ENCODE peak calls at places on chromosomes 16 and 17, in four cellular contexts. F is H54; V is lower leg skin; W is CD4-positive, alpha-beta T cell. E is an unnamed sample.

GRCh38 chr16:68297908-68298307 is 12.8 kb downstream of the SLC7A6OS start:
- DNase-seq in F (no peak), W (no peak), V (no peak), E (no peak)

GRCh38 chr17:60392845-60393702 is 1.1 kb upstream of the USP32 start:
- DNase-seq in F (peak; percentile 36), V (no peak), W (no peak), E (peak; percentile 44)

GRCh38 chr17:66715745-66716156 is 119.2 kb upstream of the CACNG5 start:
- DNase-seq in V (peak; percentile 3), F (peak; percentile 80), W (no peak), E (peak; percentile 64)

GRCh38 chr16:582614-583331 is 7.1 kb upstream of the RAB40C start:
- DNase-seq in W (no peak), F (no peak), V (no peak), E (no peak)

GRCh38 chr17:18186271-18186982 is 2.8 kb downstream of the ALKBH5 start:
- DNase-seq in W (no peak), V (no peak), F (no peak), E (no peak)

GRCh38 chr17:7497228-7497627 is 13.1 kb downstream of the POLR2A start:
- DNase-seq in W (no peak), F (no peak), V (no peak), E (no peak)

GRCh38 chr16:46801428-46802049 is 29.4 kb downstream of the C16orf87 start:
- DNase-seq in F (no peak), V (no peak), W (no peak), E (no peak)

GRCh38 chr17:48375356-48375755 is 54.7 kb downstream of the SKAP1 start:
- DNase-seq in V (no peak), F (no peak), W (no peak), E (no peak)

GRCh38 chr16:89307421-89307805 is 89.9 kb downstream of the ZNF778 start:
- DNase-seq in W (no peak), F (no peak), V (no peak), E (no peak)

GRCh38 chr16:51994597-51994996 is 552.3 kb downstream of the TOX3 start:
- DNase-seq in V (no peak), W (no peak), F (no peak), E (no peak)

GRCh38 chr17:5468075-5468473 is 708 bp downstream of the DHX33 start:
- DNase-seq in F (no peak), V (no peak), W (no peak), E (peak; percentile 26)

GRCh38 chr16:21611178-21611545 is 11.8 kb downstream of the METTL9 start:
- DNase-seq in W (no peak), V (no peak), F (no peak), E (no peak)

GRCh38 chr16:85586360-85587145 is 26.6 kb upstream of the GSE1 start:
- DNase-seq in F (no peak), V (no peak), W (no peak), E (no peak)

GRCh38 chr16:13919683-13920509 is at the start of gene ERCC4:
- DNase-seq in F (peak; percentile 85), V (peak; percentile 100), W (peak; percentile 99), E (peak; percentile 97)

GRCh38 chr16:67537636-67538591 is 9.3 kb downstream of the RIPOR1 start:
- DNase-seq in W (peak; percentile 74), V (peak; percentile 94), F (no peak), E (peak; percentile 93)

GRCh38 chr17:75551276-75551675 is 25.8 kb downstream of the LLGL2 start:
- DNase-seq in F (no peak), W (no peak), V (no peak), E (no peak)

GRCh38 chr17:77042688-77043330 is 98.0 kb upstream of the SEC14L1 start:
- DNase-seq in F (no peak), V (no peak), W (no peak), E (no peak)

GRCh38 chr17:44927696-44928095 is 12.4 kb upstream of the GFAP start:
- DNase-seq in W (no peak), F (no peak), V (no peak), E (no peak)

GRCh38 chr17:77963441-77963840 is 4.9 kb downstream of the TNRC6C start:
- DNase-seq in V (no peak), W (peak; percentile 37), F (peak; percentile 57), E (no peak)

GRCh38 chr16:80084614-80085013 is 456.2 kb upstream of the DYNLRB2 start:
- DNase-seq in W (no peak), V (no peak), F (no peak), E (no peak)

GRCh38 chr16:74232831-74233465 is 63.7 kb upstream of the PSMD7 start:
- DNase-seq in V (no peak), W (no peak), F (no peak), E (no peak)

GRCh38 chr17:7589891-7590611 is at the start of gene SOX15:
- DNase-seq in V (peak; percentile 91), F (peak; percentile 55), W (no peak), E (no peak)

E was measured in GM20000.